ENCODE peak calls at places on chromosome 1, in six cellular contexts. One of them, this sample, is unnamed.
A peak's percentile ranks its signal among the peaks of the same experiment; 100 is the strongest.

GRCh38 chr1:68975534-68975933 is 478.7 kb upstream of the DEPDC1 start:
- DNase-seq in IMR-90: no peak
- DNase-seq in mesenchymal stem cell: peak; percentile 37
- DNase-seq in H9: peak; percentile 58
- DNase-seq in H1: no peak
- DNase-seq in neuronal stem cell: peak; percentile 67
- DNase-seq in this sample: peak; percentile 68

GRCh38 chr1:32447469-32448185 is 17.2 kb upstream of the ZBTB8B start:
- DNase-seq in IMR-90: peak; percentile 74
- DNase-seq in mesenchymal stem cell: peak; percentile 67
- DNase-seq in H9: peak; percentile 81
- DNase-seq in H1: peak; percentile 81
- DNase-seq in neuronal stem cell: peak; percentile 67
- DNase-seq in this sample: peak; percentile 31

GRCh38 chr1:55893155-55893554 is 678.0 kb upstream of the USP24 start:
- DNase-seq in IMR-90: peak; percentile 61
- DNase-seq in mesenchymal stem cell: peak; percentile 54
- DNase-seq in H9: no peak
- DNase-seq in H1: no peak
- DNase-seq in neuronal stem cell: no peak
- DNase-seq in this sample: no peak

GRCh38 chr1:12384836-12385456 is 155.1 kb downstream of the VPS13D start:
- DNase-seq in IMR-90: no peak
- DNase-seq in mesenchymal stem cell: no peak
- DNase-seq in H9: no peak
- DNase-seq in H1: no peak
- DNase-seq in neuronal stem cell: no peak
- DNase-seq in this sample: no peak

GRCh38 chr1:159030865-159031472 is 21.3 kb downstream of the IFI16 start:
- DNase-seq in IMR-90: no peak
- DNase-seq in mesenchymal stem cell: no peak
- DNase-seq in H9: no peak
- DNase-seq in H1: no peak
- DNase-seq in neuronal stem cell: no peak
- DNase-seq in this sample: no peak

GRCh38 chr1:66012076-66012769 is 219.5 kb downstream of the PDE4B start:
- DNase-seq in IMR-90: peak; percentile 37
- DNase-seq in mesenchymal stem cell: no peak
- DNase-seq in H9: no peak
- DNase-seq in H1: no peak
- DNase-seq in neuronal stem cell: no peak
- DNase-seq in this sample: no peak

GRCh38 chr1:219837274-219837993 is 90.9 kb downstream of the SLC30A10 start:
- DNase-seq in IMR-90: peak; percentile 54
- DNase-seq in mesenchymal stem cell: peak; percentile 48
- DNase-seq in H9: no peak
- DNase-seq in H1: no peak
- DNase-seq in neuronal stem cell: peak; percentile 67
- DNase-seq in this sample: peak; percentile 38

GRCh38 chr1:2480236-2480985 is 4.3 kb downstream of the PLCH2 start:
- DNase-seq in IMR-90: no peak
- DNase-seq in mesenchymal stem cell: no peak
- DNase-seq in H9: no peak
- DNase-seq in H1: no peak
- DNase-seq in neuronal stem cell: no peak
- DNase-seq in this sample: no peak

GRCh38 chr1:117590273-117590925 is 15.4 kb upstream of the TENT5C start:
- DNase-seq in IMR-90: peak; percentile 12
- DNase-seq in mesenchymal stem cell: no peak
- DNase-seq in H9: peak; percentile 40
- DNase-seq in H1: no peak
- DNase-seq in neuronal stem cell: no peak
- DNase-seq in this sample: peak; percentile 51

GRCh38 chr1:217673387-217673786 is 42.2 kb downstream of the SPATA17 start:
- DNase-seq in IMR-90: no peak
- DNase-seq in mesenchymal stem cell: no peak
- DNase-seq in H9: no peak
- DNase-seq in H1: no peak
- DNase-seq in neuronal stem cell: no peak
- DNase-seq in this sample: no peak

GRCh38 chr1:206797534-206798383 is 25.5 kb upstream of the IL10 start:
- DNase-seq in IMR-90: no peak
- DNase-seq in mesenchymal stem cell: peak; percentile 39
- DNase-seq in H9: peak; percentile 65
- DNase-seq in H1: peak; percentile 69
- DNase-seq in neuronal stem cell: peak; percentile 8
- DNase-seq in this sample: peak; percentile 38

GRCh38 chr1:180567664-180568063 is 8.9 kb downstream of the OVAAL start:
- DNase-seq in IMR-90: no peak
- DNase-seq in mesenchymal stem cell: no peak
- DNase-seq in H9: no peak
- DNase-seq in H1: no peak
- DNase-seq in neuronal stem cell: no peak
- DNase-seq in this sample: no peak

GRCh38 chr1:101217148-101217547 is 19.7 kb upstream of the S1PR1 start:
- DNase-seq in IMR-90: no peak
- DNase-seq in mesenchymal stem cell: no peak
- DNase-seq in H9: no peak
- DNase-seq in H1: no peak
- DNase-seq in neuronal stem cell: no peak
- DNase-seq in this sample: no peak

GRCh38 chr1:87134625-87135024 is 194.1 kb upstream of the LMO4 start:
- DNase-seq in IMR-90: no peak
- DNase-seq in mesenchymal stem cell: no peak
- DNase-seq in H9: no peak
- DNase-seq in H1: no peak
- DNase-seq in neuronal stem cell: no peak
- DNase-seq in this sample: no peak

GRCh38 chr1:205225901-205226765 is 1.6 kb upstream of the TMCC2 start:
- DNase-seq in IMR-90: no peak
- DNase-seq in mesenchymal stem cell: no peak
- DNase-seq in H9: no peak
- DNase-seq in H1: no peak
- DNase-seq in neuronal stem cell: no peak
- DNase-seq in this sample: no peak

GRCh38 chr1:109923131-109923945 is 12.7 kb downstream of the CSF1 start:
- DNase-seq in IMR-90: no peak
- DNase-seq in mesenchymal stem cell: no peak
- DNase-seq in H9: peak; percentile 76
- DNase-seq in H1: peak; percentile 87
- DNase-seq in neuronal stem cell: peak; percentile 27
- DNase-seq in this sample: no peak

GRCh38 chr1:2379733-2380404 is 11.5 kb downstream of the MORN1 start:
- DNase-seq in IMR-90: no peak
- DNase-seq in mesenchymal stem cell: no peak
- DNase-seq in H9: no peak
- DNase-seq in H1: no peak
- DNase-seq in neuronal stem cell: no peak
- DNase-seq in this sample: no peak

GRCh38 chr1:162916407-162916806 is 55.4 kb upstream of the CCDC190 start:
- DNase-seq in IMR-90: peak; percentile 86
- DNase-seq in mesenchymal stem cell: peak; percentile 31
- DNase-seq in H9: no peak
- DNase-seq in H1: no peak
- DNase-seq in neuronal stem cell: no peak
- DNase-seq in this sample: no peak

GRCh38 chr1:71921197-71921596 is 361.1 kb downstream of the NEGR1 start:
- DNase-seq in IMR-90: no peak
- DNase-seq in mesenchymal stem cell: no peak
- DNase-seq in H9: no peak
- DNase-seq in H1: no peak
- DNase-seq in neuronal stem cell: no peak
- DNase-seq in this sample: no peak

GRCh38 chr1:55478742-55479141 is 263.6 kb upstream of the USP24 start:
- DNase-seq in IMR-90: peak; percentile 51
- DNase-seq in mesenchymal stem cell: peak; percentile 24
- DNase-seq in H9: no peak
- DNase-seq in H1: no peak
- DNase-seq in neuronal stem cell: no peak
- DNase-seq in this sample: peak; percentile 14

GRCh38 chr1:15344800-15345710 is 64.6 kb upstream of the EFHD2 start:
- DNase-seq in IMR-90: no peak
- DNase-seq in mesenchymal stem cell: no peak
- DNase-seq in H9: no peak
- DNase-seq in H1: no peak
- DNase-seq in neuronal stem cell: no peak
- DNase-seq in this sample: no peak

GRCh38 chr1:91806777-91807700 is 78.9 kb downstream of the TGFBR3 start:
- DNase-seq in IMR-90: peak; percentile 30
- DNase-seq in mesenchymal stem cell: no peak
- DNase-seq in H9: no peak
- DNase-seq in H1: no peak
- DNase-seq in neuronal stem cell: no peak
- DNase-seq in this sample: peak; percentile 89

GRCh38 chr1:35047188-35047858 is 15.6 kb upstream of the ZMYM6 start:
- DNase-seq in IMR-90: peak; percentile 95
- DNase-seq in mesenchymal stem cell: peak; percentile 97
- DNase-seq in H9: no peak
- DNase-seq in H1: no peak
- DNase-seq in neuronal stem cell: no peak
- DNase-seq in this sample: peak; percentile 61

GRCh38 chr1:77039739-77040138 is 172.5 kb downstream of the ST6GALNAC5 start:
- DNase-seq in IMR-90: peak; percentile 95
- DNase-seq in mesenchymal stem cell: peak; percentile 87
- DNase-seq in H9: no peak
- DNase-seq in H1: no peak
- DNase-seq in neuronal stem cell: no peak
- DNase-seq in this sample: peak; percentile 92

GRCh38 chr1:245807306-245807705 is 652.5 kb downstream of the KIF26B start:
- DNase-seq in IMR-90: no peak
- DNase-seq in mesenchymal stem cell: no peak
- DNase-seq in H9: no peak
- DNase-seq in H1: peak; percentile 17
- DNase-seq in neuronal stem cell: no peak
- DNase-seq in this sample: no peak

GRCh38 chr1:36384542-36385409 is 948 bp downstream of the STK40 start:
- DNase-seq in IMR-90: no peak
- DNase-seq in mesenchymal stem cell: peak; percentile 72
- DNase-seq in H9: peak; percentile 71
- DNase-seq in H1: peak; percentile 65
- DNase-seq in neuronal stem cell: no peak
- DNase-seq in this sample: peak; percentile 81

GRCh38 chr1:18293291-18293690 is 185.7 kb downstream of the IGSF21 start:
- DNase-seq in IMR-90: no peak
- DNase-seq in mesenchymal stem cell: no peak
- DNase-seq in H9: no peak
- DNase-seq in H1: no peak
- DNase-seq in neuronal stem cell: no peak
- DNase-seq in this sample: no peak

GRCh38 chr1:15757575-15758401 is 807 bp upstream of the FBLIM1 start:
- DNase-seq in IMR-90: peak; percentile 12
- DNase-seq in mesenchymal stem cell: peak; percentile 73
- DNase-seq in H9: peak; percentile 70
- DNase-seq in H1: peak; percentile 76
- DNase-seq in neuronal stem cell: no peak
- DNase-seq in this sample: peak; percentile 66

GRCh38 chr1:198352975-198353695 is 187.3 kb downstream of the ATP6V1G3 start:
- DNase-seq in IMR-90: peak; percentile 2
- DNase-seq in mesenchymal stem cell: no peak
- DNase-seq in H9: no peak
- DNase-seq in H1: no peak
- DNase-seq in neuronal stem cell: no peak
- DNase-seq in this sample: no peak
- H3K14ac ChIP-seq in IMR-90: no peak overlapping the region
- H3K14ac ChIP-seq in mesenchymal stem cell: no peak overlapping the region
- H3K14ac ChIP-seq in H9: no peak overlapping the region
- H3K14ac ChIP-seq in H1: no peak overlapping the region
- H3K14ac ChIP-seq in neuronal stem cell: no peak overlapping the region
- H3K14ac ChIP-seq in this sample: no peak overlapping the region

GRCh38 chr1:39819091-39819812 is 30.6 kb upstream of the BMP8B start:
- DNase-seq in IMR-90: no peak
- DNase-seq in mesenchymal stem cell: no peak
- DNase-seq in H9: no peak
- DNase-seq in H1: no peak
- DNase-seq in neuronal stem cell: no peak
- DNase-seq in this sample: no peak
- H3K14ac ChIP-seq in IMR-90: no peak overlapping the region
- H3K14ac ChIP-seq in mesenchymal stem cell: no peak overlapping the region
- H3K14ac ChIP-seq in H9: no peak overlapping the region
- H3K14ac ChIP-seq in H1: no peak overlapping the region
- H3K14ac ChIP-seq in neuronal stem cell: no peak overlapping the region
- H3K14ac ChIP-seq in this sample: no peak overlapping the region

DNA sequence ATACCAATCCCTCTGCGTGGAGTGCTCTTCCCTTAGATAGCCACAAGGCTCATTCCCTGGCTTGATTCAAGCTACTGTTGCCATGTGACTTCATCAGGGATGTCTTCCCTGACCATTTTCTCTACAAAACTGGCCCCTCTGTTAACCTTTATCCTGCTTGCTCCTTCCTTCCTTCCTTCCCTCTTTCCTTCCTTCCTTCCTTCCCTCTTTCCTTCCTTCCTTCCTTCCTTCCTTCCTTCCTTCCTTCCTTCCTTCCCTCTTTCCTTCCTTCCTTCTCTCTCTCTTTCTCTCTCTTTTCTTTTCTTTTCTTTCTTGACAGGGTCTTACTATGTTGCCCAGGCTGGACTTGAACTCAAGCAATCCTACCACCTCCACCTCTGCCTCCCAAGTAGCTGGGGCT is 6.2 kb upstream of the RYR2 start:
- DNase-seq in IMR-90: no peak
- DNase-seq in mesenchymal stem cell: no peak
- DNase-seq in H9: no peak
- DNase-seq in H1: no peak
- DNase-seq in neuronal stem cell: no peak
- DNase-seq in this sample: no peak
- H3K14ac ChIP-seq in IMR-90: no peak overlapping the region
- H3K14ac ChIP-seq in mesenchymal stem cell: no peak overlapping the region
- H3K14ac ChIP-seq in H9: no peak overlapping the region
- H3K14ac ChIP-seq in H1: no peak overlapping the region
- H3K14ac ChIP-seq in neuronal stem cell: no peak overlapping the region
- H3K14ac ChIP-seq in this sample: no peak overlapping the region

GRCh38 chr1:161059293-161059692 is 10.4 kb downstream of the ARHGAP30 start:
- DNase-seq in IMR-90: no peak
- DNase-seq in mesenchymal stem cell: no peak
- DNase-seq in H9: no peak
- DNase-seq in H1: no peak
- DNase-seq in neuronal stem cell: no peak
- DNase-seq in this sample: no peak
- H3K14ac ChIP-seq in IMR-90: no peak overlapping the region
- H3K14ac ChIP-seq in mesenchymal stem cell: no peak overlapping the region
- H3K14ac ChIP-seq in H9: no peak overlapping the region
- H3K14ac ChIP-seq in H1: no peak overlapping the region
- H3K14ac ChIP-seq in neuronal stem cell: no peak overlapping the region
- H3K14ac ChIP-seq in this sample: no peak overlapping the region

DNA sequence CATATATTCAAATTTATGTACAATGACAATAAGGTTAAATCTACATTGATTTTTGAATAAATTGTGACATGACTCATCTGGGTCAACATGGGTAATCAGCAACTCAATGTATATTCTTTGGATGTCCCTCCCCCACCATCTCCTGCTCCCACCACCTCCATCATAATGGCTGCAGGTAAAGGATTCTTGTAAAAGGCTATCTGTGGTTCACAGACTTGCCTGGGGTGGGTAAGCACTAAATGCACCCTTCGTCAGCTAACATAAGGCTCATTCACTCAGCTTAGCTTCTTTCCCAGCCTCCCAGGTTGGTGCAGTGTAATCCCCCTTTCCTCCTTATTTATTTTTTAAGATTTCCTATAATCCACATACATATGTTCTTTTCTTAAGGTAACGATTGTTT is 355.7 kb upstream of the DPYD start:
- DNase-seq in IMR-90: no peak
- DNase-seq in mesenchymal stem cell: no peak
- DNase-seq in H9: no peak
- DNase-seq in H1: no peak
- DNase-seq in neuronal stem cell: no peak
- DNase-seq in this sample: no peak
- H3K14ac ChIP-seq in IMR-90: no peak overlapping the region
- H3K14ac ChIP-seq in mesenchymal stem cell: no peak overlapping the region
- H3K14ac ChIP-seq in H9: no peak overlapping the region
- H3K14ac ChIP-seq in H1: no peak overlapping the region
- H3K14ac ChIP-seq in neuronal stem cell: no peak overlapping the region
- H3K14ac ChIP-seq in this sample: no peak overlapping the region